ENCODE peak calls at places on chromosomes 3 and 15, in nine cellular contexts. A, M, H, G, B, E, T, K and D are unnamed samples.

GRCh38 chr3:177640319-177640997 is 443.2 kb upstream of the TBL1XR1 start:
- DNase-seq in M (no peak), E (no peak), H (no peak), T (no peak), K (no peak), B (no peak), A (no peak), G (no peak), D (no peak)

GRCh38 chr3:149969945-149970715 is 565 bp downstream of the PFN2 start:
- DNase-seq in T (peak), K (peak), B (peak), H (peak), E (peak), A (peak), M (peak), G (peak), D (peak)

GRCh38 chr15:86316699-86317378 is 237.2 kb downstream of the AGBL1 start:
- DNase-seq in E (no peak), H (no peak), G (no peak), M (no peak), A (no peak), B (no peak), T (no peak), K (no peak), D (no peak)

GRCh38 chr15:25439456-25439836 is 622 bp upstream of the UBE3A start:
- DNase-seq in G (peak), A (no peak), T (no peak), K (peak), M (no peak), H (peak), B (no peak), E (no peak), D (no peak)

GRCh38 chr3:177150218-177150916 is 46.9 kb downstream of the TBL1XR1 start:
- DNase-seq in A (no peak), M (no peak), G (no peak), T (no peak), H (no peak), K (peak), E (no peak), B (no peak), D (no peak)

GRCh38 chr3:141959921-141960554 is 83.6 kb downstream of the ATP1B3 start:
- DNase-seq in A (no peak), T (no peak), K (peak), M (no peak), G (no peak), B (no peak), E (no peak), H (no peak), D (no peak)

GRCh38 chr3:189590223-189590622 is 41.0 kb upstream of the TP63 start:
- DNase-seq in E (no peak), K (no peak), H (no peak), G (no peak), M (no peak), B (no peak), A (no peak), T (no peak), D (no peak)

GRCh38 chr15:31214864-31215489 is 111.7 kb upstream of the KLF13 start:
- DNase-seq in M (no peak), K (no peak), G (peak), T (peak), B (peak), E (no peak), A (no peak), H (peak), D (no peak)

GRCh38 chr15:62594017-62594416 is 428.9 kb upstream of the C2CD4B start:
- DNase-seq in A (no peak), H (no peak), E (no peak), K (no peak), T (no peak), B (no peak), G (no peak), M (no peak), D (no peak)

DNA sequence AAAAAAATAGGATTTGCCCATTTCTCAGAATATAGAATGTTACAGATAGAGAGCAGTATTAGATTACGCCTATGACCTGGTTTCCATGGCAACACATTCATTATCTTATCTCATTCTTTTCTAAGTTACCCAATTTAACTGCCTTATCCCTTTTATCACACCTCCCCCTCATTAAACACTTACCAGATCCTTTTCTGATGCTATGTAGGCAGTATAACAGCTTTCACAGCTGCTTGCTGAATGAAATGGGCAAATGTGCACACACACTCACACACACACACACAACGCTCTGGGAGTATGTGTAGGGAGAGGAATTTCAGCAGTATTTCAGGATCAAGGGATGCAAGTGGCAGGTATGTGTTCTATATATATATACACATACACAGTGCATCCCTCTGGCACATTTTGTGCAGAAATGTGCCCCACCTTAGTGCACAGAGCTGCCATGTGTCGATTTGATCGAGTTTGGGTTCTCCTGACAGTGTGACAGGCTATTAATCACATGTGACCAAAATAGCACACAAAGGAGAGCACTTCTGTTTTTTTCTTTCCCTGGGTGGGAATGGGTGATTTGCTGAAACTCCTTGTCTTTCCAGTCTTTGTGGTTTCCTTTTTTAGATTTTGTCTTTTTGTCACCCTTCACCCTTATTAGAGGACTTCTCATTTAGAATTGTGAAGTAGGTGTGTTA is 553.6 kb downstream of the PDCD6IP start:
- DNase-seq in A (no peak), G (no peak), E (no peak), H (no peak), T (no peak), M (no peak), B (no peak), K (no peak), D (peak)
- H3K27ac ChIP-seq in A (no peak), G (no peak), E (no peak), H (no peak), T (no peak), M (no peak), B (no peak), K (no peak), D (no peak)

GRCh38 chr3:126082334-126083137 is 1.4 kb downstream of the SLC41A3 start:
- DNase-seq in M (no peak), H (no peak), E (no peak), A (no peak), G (no peak), T (no peak), B (no peak), K (no peak), D (no peak)
- H3K27ac ChIP-seq in M (no peak), H (peak), E (no peak), A (no peak), G (peak), T (peak), B (peak), K (no peak), D (no peak)

GRCh38 chr3:100042577-100042981 is 71.7 kb downstream of the FILIP1L start:
- DNase-seq in A (no peak), G (no peak), E (no peak), K (peak), B (no peak), M (no peak), T (no peak), H (no peak), D (no peak)

GRCh38 chr3:100042144-100042543 is 72.2 kb downstream of the FILIP1L start:
- DNase-seq in M (no peak), A (no peak), T (no peak), H (peak), G (no peak), E (peak), K (peak), B (no peak), D (no peak)

GRCh38 chr3:100043271-100043670 is 71.0 kb downstream of the FILIP1L start:
- DNase-seq in M (no peak), T (no peak), H (no peak), K (no peak), E (no peak), B (no peak), A (no peak), G (no peak), D (no peak)

GRCh38 chr3:100045696-100046095 is 68.6 kb downstream of the FILIP1L start:
- DNase-seq in B (peak), A (peak), T (peak), E (no peak), G (no peak), H (peak), M (peak), K (peak), D (no peak)

GRCh38 chr3:100044369-100044768 is 69.9 kb downstream of the FILIP1L start:
- DNase-seq in G (no peak), K (no peak), T (no peak), M (no peak), E (no peak), A (no peak), B (no peak), H (no peak), D (no peak)
- H3K27ac ChIP-seq in G (peak), K (no peak), T (no peak), M (peak), E (no peak), A (no peak), B (peak), H (peak), D (no peak)

DNA sequence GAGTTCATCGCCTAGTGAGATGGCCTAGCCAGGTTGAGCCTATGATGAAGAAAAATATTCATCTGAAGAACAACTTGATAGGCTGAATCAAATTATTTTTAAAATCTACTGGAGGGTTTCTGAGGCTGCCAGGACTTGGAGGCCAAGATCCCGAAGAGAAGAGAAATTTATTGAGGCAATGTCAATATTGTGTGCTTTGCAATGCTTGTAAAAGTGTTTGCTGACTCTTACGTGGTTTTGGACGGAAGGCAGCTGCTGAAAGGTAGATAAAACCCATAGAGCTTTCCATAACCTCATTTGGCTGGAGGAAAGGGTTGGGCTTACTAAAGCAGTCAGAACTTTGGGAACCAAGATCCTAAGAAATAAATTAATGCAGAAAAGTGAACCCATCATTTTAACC is 361.0 kb upstream of the IL12A start:
- DNase-seq in E (no peak), T (no peak), G (no peak), K (no peak), A (no peak), M (no peak), H (no peak), B (no peak), D (no peak)
- H3K27ac ChIP-seq in E (no peak), T (no peak), G (no peak), K (no peak), A (no peak), M (no peak), H (no peak), B (no peak), D (no peak)

DNA sequence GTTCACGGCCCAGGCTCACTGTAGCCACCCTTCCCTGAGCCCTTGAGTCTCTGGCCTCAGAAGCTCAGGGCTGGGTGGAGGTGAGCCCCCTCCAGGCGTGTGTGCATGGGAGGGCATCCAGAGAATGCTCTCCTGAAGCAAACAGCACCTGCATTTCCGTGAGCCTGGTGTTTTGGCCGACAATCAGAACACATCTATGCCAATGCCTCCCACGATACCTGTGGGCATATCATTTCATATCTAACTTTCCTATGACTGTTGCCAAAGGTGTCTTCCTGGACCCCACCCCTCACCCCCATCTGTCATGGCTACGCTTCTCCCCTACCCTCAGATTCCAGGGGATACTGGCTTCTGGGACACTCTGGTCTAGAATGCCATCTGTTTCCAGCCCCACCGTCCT is 53.3 kb upstream of the RAB6B start:
- DNase-seq in G (no peak), A (no peak), E (no peak), M (peak), K (no peak), H (no peak), B (no peak), T (no peak), D (no peak)
- H3K27ac ChIP-seq in G (peak), A (no peak), E (no peak), M (no peak), K (no peak), H (peak), B (no peak), T (no peak), D (no peak)

GRCh38 chr3:33392144-33392543 is 48.1 kb downstream of the UBP1 start:
- DNase-seq in E (no peak), K (no peak), T (no peak), A (no peak), H (no peak), G (no peak), M (no peak), B (no peak), D (no peak)
- H3K27ac ChIP-seq in E (peak), K (peak), T (no peak), A (peak), H (no peak), G (no peak), M (no peak), B (peak), D (no peak)

GRCh38 chr15:29857196-29857595 is 34.9 kb upstream of the TJP1 start:
- DNase-seq in E (no peak), H (no peak), A (peak), B (no peak), T (no peak), G (no peak), M (no peak), K (no peak), D (no peak)

GRCh38 chr15:29854413-29854812 is 32.1 kb upstream of the TJP1 start:
- DNase-seq in M (no peak), E (no peak), T (no peak), A (peak), G (no peak), H (no peak), K (no peak), B (no peak), D (peak)

GRCh38 chr15:29849716-29850115 is 27.4 kb upstream of the TJP1 start:
- DNase-seq in M (no peak), B (no peak), A (peak), G (no peak), E (no peak), T (no peak), H (no peak), K (no peak), D (no peak)

GRCh38 chr15:29852201-29852600 is 29.9 kb upstream of the TJP1 start:
- DNase-seq in T (no peak), G (no peak), A (no peak), E (no peak), B (no peak), K (no peak), M (no peak), H (no peak), D (no peak)

GRCh38 chr15:29853211-29853987 is 31.1 kb upstream of the TJP1 start:
- DNase-seq in M (no peak), A (no peak), T (no peak), H (no peak), E (no peak), B (no peak), G (no peak), K (no peak), D (no peak)
- H3K27ac ChIP-seq in M (no peak), A (peak), T (no peak), H (no peak), E (no peak), B (no peak), G (no peak), K (no peak), D (peak)